ENCODE peak calls at places on chromosome 20, in nine cellular contexts. L, S, I, O, Q, E, R, G and Z are unnamed samples.

GRCh38 chr20:5996765-5997164 is 46.3 kb downstream of the MCM8 start:
- DNase-seq in L (no peak), S (no peak), I (no peak), O (no peak), Q (peak), E (no peak), R (no peak), G (no peak), Z (no peak)

GRCh38 chr20:20248620-20249200 is 119.2 kb upstream of the INSM1 start:
- DNase-seq in L (no peak), S (no peak), I (no peak), O (no peak), Q (no peak), E (no peak), R (no peak), G (no peak), Z (no peak)

GRCh38 chr20:58693226-58694006 is 816 bp downstream of the NPEPL1 start:
- DNase-seq in L (peak), S (peak), I (no peak), O (peak), Q (peak), E (no peak), R (no peak), G (no peak), Z (no peak)

GRCh38 chr20:41998539-41999341 is 380.6 kb upstream of the CHD6 start:
- DNase-seq in L (no peak), S (no peak), I (no peak), O (no peak), Q (no peak), E (no peak), R (no peak), G (no peak), Z (no peak)

GRCh38 chr20:51388756-51389542 is 153.6 kb downstream of the NFATC2 start:
- DNase-seq in L (no peak), S (no peak), I (no peak), O (no peak), Q (no peak), E (no peak), R (peak), G (no peak), Z (no peak)

GRCh38 chr20:25076731-25077609 is 5.0 kb downstream of the VSX1 start:
- DNase-seq in L (no peak), S (peak), I (no peak), O (peak), Q (peak), E (peak), R (peak), G (peak), Z (peak)

GRCh38 chr20:48703107-48703506 is 124.7 kb downstream of the PREX1 start:
- DNase-seq in L (no peak), S (no peak), I (no peak), O (peak), Q (no peak), E (no peak), R (no peak), G (peak), Z (no peak)

GRCh38 chr20:58188496-58188895 is 40.0 kb downstream of the ANKRD60 start:
- DNase-seq in L (no peak), S (peak), I (no peak), O (no peak), Q (no peak), E (no peak), R (no peak), G (no peak), Z (no peak)

GRCh38 chr20:43235998-43236397 is 46.3 kb upstream of the PTPRT start:
- DNase-seq in L (no peak), S (no peak), I (no peak), O (no peak), Q (no peak), E (no peak), R (no peak), G (no peak), Z (no peak)

GRCh38 chr20:571754-572331 is 28.3 kb upstream of the CSNK2A1 start:
- DNase-seq in L (peak), S (peak), I (no peak), O (peak), Q (peak), E (peak), R (peak), G (peak), Z (no peak)

GRCh38 chr20:50980071-50980681 is 21.6 kb downstream of the MOCS3 start:
- DNase-seq in L (no peak), S (no peak), I (no peak), O (no peak), Q (no peak), E (peak), R (peak), G (no peak), Z (no peak)

GRCh38 chr20:56003111-56003800 is 2.1 kb downstream of the CBLN4 start:
- DNase-seq in L (no peak), S (peak), I (no peak), O (no peak), Q (no peak), E (no peak), R (no peak), G (no peak), Z (no peak)

GRCh38 chr20:40980106-40980827 is 48.4 kb upstream of the TOP1 start:
- DNase-seq in L (no peak), S (no peak), I (no peak), O (no peak), Q (no peak), E (peak), R (peak), G (no peak), Z (no peak)

GRCh38 chr20:8388707-8389106 is 256.6 kb downstream of the PLCB1 start:
- DNase-seq in L (no peak), S (no peak), I (no peak), O (no peak), Q (no peak), E (peak), R (peak), G (no peak), Z (no peak)

GRCh38 chr20:1204061-1204460 is 807 bp downstream of the C20orf202 start:
- DNase-seq in L (no peak), S (peak), I (no peak), O (no peak), Q (peak), E (no peak), R (no peak), G (no peak), Z (no peak)

GRCh38 chr20:16437387-16437990 is 135.8 kb downstream of the KIF16B start:
- DNase-seq in L (no peak), S (no peak), I (no peak), O (no peak), Q (no peak), E (no peak), R (no peak), G (no peak), Z (no peak)

GRCh38 chr20:50850721-50851286 is 55.9 kb downstream of the BCAS4 start:
- DNase-seq in L (no peak), S (peak), I (no peak), O (no peak), Q (peak), E (no peak), R (no peak), G (no peak), Z (no peak)

GRCh38 chr20:18400460-18400859 is 66.4 kb downstream of the DZANK1 start:
- DNase-seq in L (no peak), S (no peak), I (no peak), O (no peak), Q (no peak), E (no peak), R (no peak), G (no peak), Z (no peak)

GRCh38 chr20:11459090-11459877 is 458.4 kb upstream of the BTBD3 start:
- DNase-seq in L (no peak), S (no peak), I (no peak), O (no peak), Q (no peak), E (peak), R (peak), G (no peak), Z (no peak)

DNA sequence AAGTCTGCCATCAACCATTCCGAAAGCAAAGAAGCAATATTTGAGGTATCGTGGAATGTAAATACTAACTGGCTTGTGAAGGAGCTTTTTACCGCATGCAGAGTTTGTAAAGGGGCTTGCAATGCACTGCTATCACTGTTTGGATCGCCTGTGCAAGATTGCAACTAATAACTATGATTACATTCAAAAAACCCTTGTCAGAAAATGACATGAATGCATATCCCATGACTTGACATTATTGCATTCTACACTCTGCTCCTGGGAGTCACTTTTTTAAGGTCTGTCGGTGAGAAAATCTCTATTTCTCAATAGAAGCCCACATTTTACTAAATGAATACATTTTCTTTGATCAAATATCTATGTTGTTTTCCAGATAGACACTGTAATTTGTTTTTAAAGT is 335.4 kb upstream of the SPTLC3 start:
- DNase-seq in L (no peak), S (no peak), I (no peak), O (no peak), Q (no peak), E (no peak), R (no peak), G (no peak), Z (no peak)
- H3K4me3 ChIP-seq in L (no peak), S (no peak), I (no peak), O (no peak), Q (no peak), E (no peak), R (no peak), G (no peak), Z (no peak)

DNA sequence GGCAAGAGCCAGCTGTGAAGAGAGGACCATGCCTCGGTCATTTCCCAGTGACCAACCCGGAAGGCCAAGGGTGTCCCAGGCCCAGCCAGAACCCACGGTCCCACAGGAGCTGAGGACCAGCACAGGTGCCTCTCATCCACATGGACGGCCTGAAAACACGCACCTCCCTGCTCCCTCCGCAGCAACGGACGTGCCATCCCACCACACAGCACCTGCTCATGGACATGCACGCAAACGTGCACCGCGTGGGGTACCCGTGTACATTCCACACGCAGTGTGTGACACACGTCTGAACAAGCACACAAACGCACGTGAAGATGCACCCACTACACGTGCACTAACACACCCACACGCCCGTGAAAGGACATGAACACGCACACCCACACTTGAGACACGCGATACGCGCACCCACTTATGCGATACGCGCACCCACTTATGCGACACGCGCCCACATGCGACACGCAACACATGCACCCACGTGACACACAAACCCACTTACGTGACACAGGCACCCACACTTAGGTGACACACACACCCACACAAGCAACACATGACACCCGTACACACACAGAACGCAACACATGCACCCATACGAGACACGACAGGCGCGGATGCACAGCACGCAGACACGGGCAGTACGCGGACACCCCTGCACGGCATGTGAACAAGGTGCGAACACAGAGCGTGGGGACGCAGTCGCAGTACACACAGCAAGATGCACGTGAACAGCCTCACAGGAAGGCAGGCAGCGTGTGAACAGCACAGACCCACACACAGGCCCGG is 30.1 kb downstream of the LAMA5 start:
- DNase-seq in L (no peak), S (no peak), I (no peak), O (no peak), Q (no peak), E (no peak), R (no peak), G (no peak), Z (no peak)
- H3K4me3 ChIP-seq in L (no peak), S (no peak), I (no peak), O (no peak), Q (no peak), E (no peak), R (no peak), G (no peak), Z (no peak)

DNA sequence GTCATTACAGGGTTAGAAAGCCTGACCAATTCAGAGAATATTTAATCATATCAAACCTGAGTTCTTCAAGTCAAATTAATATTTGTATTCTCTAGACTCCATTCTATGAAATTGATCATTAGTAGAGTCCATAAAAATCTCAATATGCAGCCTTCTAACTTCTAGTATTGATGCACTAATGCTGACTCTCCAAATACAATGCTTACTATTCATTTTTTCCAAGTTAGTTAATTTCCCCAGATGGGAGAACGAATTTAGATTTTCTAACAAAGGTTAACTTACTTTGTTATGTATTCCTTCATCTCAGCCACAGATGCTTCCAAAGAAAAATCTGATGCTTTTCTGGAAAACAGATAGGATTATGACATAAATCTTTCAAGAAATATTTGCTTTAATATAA is 12.4 kb upstream of the NDRG3 start:
- DNase-seq in L (no peak), S (no peak), I (no peak), O (no peak), Q (no peak), E (no peak), R (no peak), G (no peak), Z (no peak)
- H3K4me3 ChIP-seq in L (no peak), S (no peak), I (no peak), O (no peak), Q (no peak), E (no peak), R (no peak), G (no peak), Z (no peak)

DNA sequence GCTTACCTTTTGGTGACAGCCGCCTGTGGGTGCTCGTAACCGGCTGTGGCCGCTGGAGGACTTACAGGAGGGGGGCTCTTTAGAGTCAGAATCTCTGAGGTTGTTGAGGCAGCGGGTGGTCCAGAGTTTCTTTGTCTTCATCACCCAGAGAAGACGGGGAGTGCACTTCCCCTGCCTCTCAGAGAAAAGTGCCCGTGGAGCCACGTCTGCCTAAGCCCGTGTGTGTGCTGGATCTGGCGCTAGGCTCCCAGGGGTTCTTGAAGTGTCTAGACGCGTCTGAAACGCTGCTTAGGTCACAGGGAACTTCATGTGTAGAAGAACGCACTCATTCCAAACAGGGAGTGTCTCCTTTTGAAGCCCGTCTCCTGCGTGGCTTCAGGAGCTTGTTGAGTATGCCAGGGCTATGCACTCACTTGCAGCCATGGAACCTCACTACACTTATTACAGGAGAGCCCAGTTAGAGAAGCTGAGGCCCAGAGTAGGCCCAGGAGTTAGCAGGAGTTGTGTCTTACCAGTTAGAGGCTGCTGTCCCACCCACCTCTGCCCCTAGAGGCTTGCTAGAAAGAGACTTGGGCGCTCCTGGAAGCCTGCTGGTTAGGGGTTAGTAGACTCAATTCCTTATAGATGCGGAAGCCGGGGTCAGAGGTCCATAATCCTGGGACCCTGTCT is 1.3 kb downstream of the LSM14B start:
- DNase-seq in L (no peak), S (peak), I (no peak), O (no peak), Q (no peak), E (peak), R (peak), G (no peak), Z (no peak)
- H3K4me3 ChIP-seq in L (peak), S (peak), I (peak), O (peak), Q (peak), E (peak), R (peak), G (peak), Z (peak)

GRCh38 chr20:45341579-45341938 is 6.7 kb downstream of the SDC4 start:
- DNase-seq in L (no peak), S (peak), I (no peak), O (no peak), Q (no peak), E (no peak), R (no peak), G (no peak), Z (no peak)
- H3K4me3 ChIP-seq in L (no peak), S (peak), I (peak), O (peak), Q (peak), E (peak), R (no peak), G (peak), Z (peak)

GRCh38 chr20:60395993-60396392 is 437.8 kb downstream of the CDH26 start:
- DNase-seq in L (no peak), S (no peak), I (no peak), O (no peak), Q (no peak), E (no peak), R (no peak), G (no peak), Z (no peak)
- H3K4me3 ChIP-seq in L (no peak), S (no peak), I (no peak), O (no peak), Q (no peak), E (no peak), R (no peak), G (no peak), Z (no peak)